ENCODE peak calls at places on chromosome 12, in seven cellular contexts. T is ovary, U is thoracic aorta, F is foreskin fibroblast, P is upper lobe of left lung, S is K562, G is AG09309. O is an unnamed sample.

GRCh38 chr12:71639341-71639760 is 24.3 kb downstream of the ZFC3H1 start:
- DNase-seq in T (no peak), U (no peak), F (no peak), P (no peak), S (no peak), G (no peak), O (no peak)

GRCh38 chr12:128829870-128830504 is 6.2 kb upstream of the SLC15A4 start:
- DNase-seq in T (no peak), U (no peak), F (no peak), P (peak; percentile 47), S (no peak), G (no peak), O (no peak)

GRCh38 chr12:93442411-93443340 is 929 bp upstream of the UBE2N start:
- DNase-seq in T (no peak), U (no peak), F (peak; percentile 17), P (no peak), S (no peak), G (no peak), O (peak; percentile 16)

GRCh38 chr12:102869571-102869970 is 47.5 kb downstream of the PAH start:
- DNase-seq in T (no peak), U (no peak), F (no peak), P (no peak), S (no peak), G (no peak), O (no peak)

GRCh38 chr12:93502802-93503623 is 35.7 kb downstream of the MRPL42 start:
- DNase-seq in T (peak; percentile 29), U (no peak), F (peak; percentile 66), P (peak; percentile 31), S (peak; percentile 20), G (no peak), O (peak; percentile 55)

GRCh38 chr12:91289881-91290280 is 107.3 kb upstream of the DCN start:
- DNase-seq in T (no peak), U (no peak), F (no peak), P (no peak), S (no peak), G (no peak), O (no peak)

GRCh38 chr12:1842183-1842904 is 22.0 kb downstream of the LRTM2 start:
- DNase-seq in T (no peak), U (no peak), F (no peak), P (peak; percentile 16), S (no peak), G (no peak), O (no peak)

GRCh38 chr12:1590083-1590979 is 4.0 kb downstream of the FBXL14 start:
- DNase-seq in T (no peak), U (no peak), F (peak; percentile 64), P (no peak), S (no peak), G (no peak), O (peak; percentile 62)

GRCh38 chr12:54879132-54879531 is 24.8 kb downstream of the MUCL1 start:
- DNase-seq in T (no peak), U (no peak), F (peak; percentile 76), P (no peak), S (no peak), G (peak; percentile 7), O (peak; percentile 69)

GRCh38 chr12:108884116-108885012 is 4.5 kb downstream of the DAO start:
- DNase-seq in T (no peak), U (no peak), F (peak; percentile 26), P (peak; percentile 69), S (peak; percentile 72), G (no peak), O (peak; percentile 42)

GRCh38 chr12:75389706-75390105 is 1.2 kb upstream of the GLIPR1L2 start:
- DNase-seq in T (no peak), U (no peak), F (peak; percentile 15), P (no peak), S (no peak), G (no peak), O (peak; percentile 10)

GRCh38 chr12:25388216-25388615 is 137.5 kb upstream of the KRAS start:
- DNase-seq in T (no peak), U (no peak), F (no peak), P (no peak), S (no peak), G (no peak), O (no peak)

GRCh38 chr12:46005151-46005797 is 14.9 kb upstream of the SCAF11 start:
- DNase-seq in T (no peak), U (no peak), F (peak; percentile 26), P (no peak), S (no peak), G (no peak), O (peak; percentile 36)

GRCh38 chr12:114936148-114937099 is 252.4 kb upstream of the TBX3 start:
- DNase-seq in T (no peak), U (no peak), F (peak; percentile 80), P (no peak), S (no peak), G (no peak), O (peak; percentile 90)

GRCh38 chr12:111645433-111645832 is 40.3 kb downstream of the BRAP start:
- DNase-seq in T (no peak), U (no peak), F (peak; percentile 43), P (peak; percentile 66), S (no peak), G (no peak), O (no peak)

GRCh38 chr12:104223599-104224168 is 8.1 kb downstream of the TXNRD1 start:
- DNase-seq in T (no peak), U (no peak), F (peak; percentile 27), P (no peak), S (no peak), G (no peak), O (no peak)

GRCh38 chr12:4212845-4213244 is 60.7 kb upstream of the CCND2 start:
- DNase-seq in T (no peak), U (no peak), F (no peak), P (no peak), S (no peak), G (no peak), O (no peak)

GRCh38 chr12:4215862-4216541 is 57.6 kb upstream of the CCND2 start:
- DNase-seq in T (no peak), U (no peak), F (no peak), P (no peak), S (no peak), G (no peak), O (no peak)

GRCh38 chr12:4217091-4217490 is 56.5 kb upstream of the CCND2 start:
- DNase-seq in T (no peak), U (no peak), F (no peak), P (no peak), S (no peak), G (no peak), O (no peak)

GRCh38 chr12:4214912-4215861 is 58.4 kb upstream of the CCND2 start:
- DNase-seq in T (no peak), U (no peak), F (no peak), P (peak; percentile 85), S (peak; percentile 12), G (no peak), O (no peak)

DNA sequence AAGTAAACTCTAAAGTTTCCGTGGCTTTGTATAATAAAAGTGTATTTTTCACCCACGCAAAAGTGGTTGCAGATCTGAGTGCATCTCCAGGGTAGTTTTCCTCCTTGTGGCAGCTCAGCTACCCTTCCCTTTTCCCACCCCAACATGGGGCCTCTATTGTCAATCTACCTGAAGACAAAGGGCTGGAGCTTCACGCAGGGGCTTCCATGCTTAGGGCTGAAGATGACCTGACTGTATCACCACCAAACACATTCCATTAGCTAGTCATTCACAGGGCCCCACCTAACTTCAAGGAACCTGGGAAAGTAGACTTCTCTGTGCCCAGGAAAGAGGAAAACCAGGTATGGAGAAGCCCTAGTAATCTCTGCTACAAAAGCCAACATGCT is 57.0 kb upstream of the CCND2 start:
- DNase-seq in T (no peak), U (no peak), F (no peak), P (no peak), S (no peak), G (no peak), O (no peak)
- H3K4me3 ChIP-seq in T (no peak overlapping the region), U (no peak overlapping the region), F (no peak overlapping the region), P (no peak overlapping the region), S (no peak overlapping the region), G (no peak overlapping the region), O (no peak overlapping the region)

DNA sequence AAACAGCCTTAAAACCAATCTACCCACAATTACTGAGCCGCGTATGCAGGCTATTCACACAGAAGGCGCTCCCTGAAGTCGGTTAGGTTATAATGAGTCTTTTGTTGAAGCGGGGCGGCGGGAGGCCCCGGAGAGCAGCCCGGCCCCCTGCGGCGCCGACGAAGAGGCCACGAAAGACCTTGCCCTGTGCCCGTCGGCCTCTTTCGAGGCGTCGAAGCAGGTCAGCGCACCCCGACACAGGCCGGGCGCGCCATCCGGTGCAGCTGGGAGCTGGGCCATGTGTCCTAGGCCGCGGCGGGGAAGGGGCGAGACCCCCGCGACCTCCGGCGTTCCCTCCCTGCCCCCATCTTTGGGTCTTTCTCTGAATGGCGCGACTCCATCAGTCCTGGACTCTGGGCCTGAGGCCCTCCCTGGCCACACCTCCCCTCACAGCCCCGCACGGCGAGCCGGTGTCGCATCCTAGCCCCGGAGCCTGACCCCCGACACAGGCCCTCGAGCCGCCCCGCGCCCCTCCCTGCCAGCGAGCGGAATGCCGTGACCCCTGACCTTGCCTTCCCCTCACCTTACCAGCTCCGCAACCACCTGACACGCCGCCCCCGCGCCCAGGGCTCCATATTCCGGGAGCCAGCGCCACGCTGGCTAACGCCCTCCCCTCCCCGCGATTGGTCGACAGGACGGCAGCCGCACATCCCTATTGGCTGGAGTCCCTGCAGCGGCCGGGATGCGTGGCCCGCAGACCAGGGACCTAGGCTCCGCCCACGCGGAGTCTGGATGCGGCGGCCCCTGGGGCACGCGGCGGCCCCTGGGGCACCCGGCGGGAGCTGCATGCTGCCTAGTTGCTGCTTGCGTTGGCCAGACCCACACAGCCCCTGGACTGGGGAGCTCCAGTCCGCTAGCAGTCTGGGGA is at the start of gene SLC11A2:
- DNase-seq in T (peak; percentile 94), U (peak; percentile 88), F (peak; percentile 98), P (peak; percentile 98), S (peak; percentile 99), G (peak; percentile 62), O (peak; percentile 90)
- TF ChIP-seq CTCF in T (no peak), U (peak; percentile 28), F (no peak), P (peak; percentile 59), S (peak; percentile 18), G (no peak), O (no peak)

GRCh38 chr12:122200541-122201175 is 2.9 kb upstream of the B3GNT4 start:
- DNase-seq in T (no peak), U (no peak), F (no peak), P (no peak), S (no peak), G (no peak), O (no peak)
- H3K4me3 ChIP-seq in T (no peak overlapping the region), U (no peak overlapping the region), F (no peak overlapping the region), P (no peak overlapping the region), S (no peak overlapping the region), G (no peak overlapping the region), O (no peak overlapping the region)

DNA sequence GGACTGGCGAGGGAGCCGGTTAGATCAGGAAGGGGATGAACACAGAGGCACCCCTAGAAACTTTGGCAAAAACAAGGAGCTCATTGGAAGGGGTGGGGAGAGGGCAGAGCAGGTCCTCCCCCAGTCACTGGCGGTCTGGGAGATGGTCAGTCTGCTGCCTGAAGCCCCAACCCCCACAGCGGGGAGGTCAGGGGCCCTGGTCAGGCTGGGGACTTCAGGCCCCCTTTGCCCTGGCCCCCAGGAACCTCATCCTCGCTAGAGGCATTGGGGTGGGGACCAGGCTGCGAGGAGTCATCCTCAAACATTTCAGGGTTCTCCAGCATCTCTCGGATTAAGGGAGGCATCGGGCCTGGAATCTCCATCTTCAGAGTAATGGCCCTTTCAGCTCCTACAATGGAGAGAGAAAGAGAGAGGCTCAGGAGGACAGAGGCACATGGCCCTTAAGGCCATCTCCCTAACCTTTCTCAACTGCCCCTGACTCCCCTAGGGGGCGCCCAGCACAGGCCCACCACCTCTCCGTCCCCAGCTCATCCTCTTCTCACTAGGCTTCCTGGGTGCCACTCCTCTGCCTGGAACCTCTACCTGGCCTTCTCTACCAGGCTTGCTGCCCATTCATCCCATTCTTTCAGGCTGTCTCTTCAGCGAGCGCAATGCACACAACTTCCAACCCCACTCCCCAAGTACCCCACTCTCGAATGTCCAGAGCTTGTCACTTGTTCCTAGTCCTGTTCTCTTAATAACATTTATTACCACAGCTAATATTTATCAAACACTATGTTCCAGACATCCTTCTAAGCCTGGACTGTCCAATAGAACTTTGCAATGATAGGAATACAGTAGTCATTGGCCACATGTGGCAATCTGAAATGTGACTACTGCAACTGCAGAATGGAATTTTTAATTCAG is 4.7 kb upstream of the ITGB7 start:
- DNase-seq in T (no peak), U (no peak), F (no peak), P (no peak), S (peak; percentile 73), G (no peak), O (no peak)
- TF ChIP-seq CTCF in T (no peak), U (no peak), F (peak; percentile 22), P (no peak), S (peak; percentile 79), G (peak; percentile 32), O (peak; percentile 28)